ENCODE peak calls at places on chromosomes 13 and 19, in nine cellular contexts. V, M, Y, Q, A, Z, H, K and T are unnamed samples.

GRCh38 chr13:99260216-99260615 is 2.0 kb upstream of the GPR18 start:
- DNase-seq in V (no peak), M (no peak), Y (no peak), Q (no peak), A (no peak), Z (peak), H (no peak), K (no peak), T (no peak)

GRCh38 chr13:83085186-83085900 is 796.9 kb downstream of the SLITRK1 start:
- DNase-seq in V (no peak), M (no peak), Y (no peak), Q (no peak), A (no peak), Z (peak), H (no peak), K (no peak), T (no peak)

GRCh38 chr19:35350591-35350990 is 2.9 kb downstream of the FFAR1 start:
- DNase-seq in V (peak), M (peak), Y (no peak), Q (no peak), A (no peak), Z (no peak), H (peak), K (peak), T (no peak)

GRCh38 chr13:67859904-67860303 is 629.8 kb upstream of the PCDH9 start:
- DNase-seq in V (no peak), M (no peak), Y (no peak), Q (no peak), A (no peak), Z (no peak), H (no peak), K (no peak), T (no peak)

GRCh38 chr13:24854311-24854710 is 90.3 kb downstream of the RNF17 start:
- DNase-seq in V (no peak), M (no peak), Y (no peak), Q (no peak), A (no peak), Z (peak), H (no peak), K (no peak), T (no peak)

GRCh38 chr13:59890064-59890463 is 273.7 kb downstream of the DIAPH3 start:
- DNase-seq in V (no peak), M (no peak), Y (no peak), Q (no peak), A (no peak), Z (peak), H (no peak), K (no peak), T (no peak)

GRCh38 chr13:50901701-50902100 is 7.9 kb upstream of the RNASEH2B start:
- DNase-seq in V (no peak), M (no peak), Y (no peak), Q (no peak), A (no peak), Z (no peak), H (no peak), K (no peak), T (no peak)

GRCh38 chr19:29699861-29700260 is 15.2 kb downstream of the C19orf12 start:
- DNase-seq in V (no peak), M (peak), Y (no peak), Q (no peak), A (no peak), Z (no peak), H (no peak), K (no peak), T (no peak)

GRCh38 chr19:2782357-2782935 is 627 bp downstream of the SGTA start:
- DNase-seq in V (no peak), M (no peak), Y (peak), Q (no peak), A (no peak), Z (no peak), H (no peak), K (no peak), T (peak)

GRCh38 chr19:8500158-8500557 is 2.3 kb downstream of the PRAM1 start:
- DNase-seq in V (no peak), M (no peak), Y (no peak), Q (no peak), A (no peak), Z (no peak), H (no peak), K (no peak), T (no peak)

GRCh38 chr19:5914946-5915781 is 1.1 kb downstream of the CAPS start:
- DNase-seq in V (no peak), M (no peak), Y (peak), Q (peak), A (no peak), Z (no peak), H (no peak), K (no peak), T (no peak)

GRCh38 chr13:28564030-28564429 is 69.1 kb upstream of the FLT1 start:
- DNase-seq in V (peak), M (no peak), Y (peak), Q (no peak), A (no peak), Z (no peak), H (no peak), K (no peak), T (no peak)

GRCh38 chr13:111153977-111154332 is 38.8 kb downstream of the ARHGEF7 start:
- DNase-seq in V (peak), M (no peak), Y (peak), Q (no peak), A (peak), Z (no peak), H (no peak), K (no peak), T (peak)

GRCh38 chr19:49556412-49557398 is 23.7 kb downstream of the NOSIP start:
- DNase-seq in V (peak), M (no peak), Y (no peak), Q (no peak), A (no peak), Z (no peak), H (peak), K (no peak), T (peak)

GRCh38 chr19:3520166-3521103 is 14.3 kb downstream of the FZR1 start:
- DNase-seq in V (peak), M (no peak), Y (no peak), Q (no peak), A (no peak), Z (no peak), H (no peak), K (no peak), T (no peak)

GRCh38 chr13:22161871-22162270 is 491.0 kb downstream of the FGF9 start:
- DNase-seq in V (no peak), M (no peak), Y (no peak), Q (no peak), A (no peak), Z (no peak), H (no peak), K (no peak), T (no peak)

GRCh38 chr13:101475536-101475935 is 23.1 kb downstream of the ITGBL1 start:
- DNase-seq in V (no peak), M (no peak), Y (no peak), Q (no peak), A (no peak), Z (no peak), H (no peak), K (no peak), T (no peak)

GRCh38 chr13:42865703-42866102 is 84.3 kb downstream of the FAM216B start:
- DNase-seq in V (no peak), M (no peak), Y (no peak), Q (no peak), A (no peak), Z (peak), H (no peak), K (no peak), T (no peak)

GRCh38 chr13:32427852-32428580 is at the start of gene N4BP2L1:
- DNase-seq in V (peak), M (peak), Y (peak), Q (peak), A (peak), Z (no peak), H (peak), K (peak), T (peak)

GRCh38 chr13:113882716-113883115 is 18.8 kb upstream of the GAS6 start:
- DNase-seq in V (no peak), M (no peak), Y (no peak), Q (no peak), A (no peak), Z (no peak), H (no peak), K (no peak), T (no peak)

GRCh38 chr13:59710995-59711701 is 452.6 kb downstream of the DIAPH3 start:
- DNase-seq in V (no peak), M (no peak), Y (no peak), Q (no peak), A (no peak), Z (no peak), H (no peak), K (no peak), T (no peak)

GRCh38 chr19:43300876-43301765 is 31.8 kb upstream of the PSG9 start:
- DNase-seq in V (no peak), M (no peak), Y (no peak), Q (no peak), A (no peak), Z (no peak), H (no peak), K (no peak), T (no peak)

GRCh38 chr13:78960881-78961280 is 301.9 kb upstream of the OBI1 start:
- DNase-seq in V (no peak), M (no peak), Y (no peak), Q (no peak), A (no peak), Z (no peak), H (no peak), K (no peak), T (no peak)

GRCh38 chr13:35139591-35139990 is 197.5 kb downstream of the NBEA start:
- DNase-seq in V (no peak), M (no peak), Y (no peak), Q (no peak), A (no peak), Z (peak), H (no peak), K (no peak), T (no peak)

GRCh38 chr13:39862891-39863290 is 207.4 kb downstream of the COG6 start:
- DNase-seq in V (no peak), M (no peak), Y (no peak), Q (no peak), A (no peak), Z (no peak), H (no peak), K (no peak), T (no peak)

GRCh38 chr19:5682293-5682592 is 1.4 kb downstream of the HSD11B1L start:
- DNase-seq in V (no peak), M (no peak), Y (no peak), Q (no peak), A (no peak), Z (no peak), H (no peak), K (no peak), T (no peak)

GRCh38 chr13:26132756-26133155 is 80.9 kb upstream of the SHISA2 start:
- DNase-seq in V (no peak), M (no peak), Y (no peak), Q (no peak), A (no peak), Z (peak), H (no peak), K (no peak), T (no peak)

DNA sequence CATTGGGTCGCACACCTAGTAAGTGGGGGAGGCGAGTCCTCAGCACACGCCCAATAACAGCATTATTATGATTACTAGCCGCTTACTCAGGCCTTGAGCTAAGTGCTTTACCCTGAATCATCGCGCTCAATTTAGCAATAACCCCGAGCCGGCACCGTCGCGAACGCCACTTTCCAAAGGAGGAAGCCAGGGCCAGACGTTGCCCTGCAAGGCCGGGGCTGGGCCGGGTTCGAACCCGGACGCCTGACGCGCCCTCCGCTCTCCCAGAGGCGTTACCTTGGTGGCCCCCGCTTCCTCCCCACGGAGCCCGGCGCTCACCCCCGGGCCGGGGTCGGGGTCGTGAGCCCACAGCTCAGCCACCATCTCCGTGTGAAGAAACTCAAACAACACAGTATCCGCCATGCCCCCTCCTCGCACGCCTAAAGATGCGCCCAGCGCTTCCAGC is at the start of gene TRAPPC6A:
- DNase-seq in V (no peak), M (no peak), Y (no peak), Q (peak), A (peak), Z (peak), H (no peak), K (no peak), T (no peak)
- TF ChIP-seq POLR2A in V (peak), M (no peak), Y (peak), Q (peak), A (peak), Z (peak), H (no peak), K (peak), T (peak)

DNA sequence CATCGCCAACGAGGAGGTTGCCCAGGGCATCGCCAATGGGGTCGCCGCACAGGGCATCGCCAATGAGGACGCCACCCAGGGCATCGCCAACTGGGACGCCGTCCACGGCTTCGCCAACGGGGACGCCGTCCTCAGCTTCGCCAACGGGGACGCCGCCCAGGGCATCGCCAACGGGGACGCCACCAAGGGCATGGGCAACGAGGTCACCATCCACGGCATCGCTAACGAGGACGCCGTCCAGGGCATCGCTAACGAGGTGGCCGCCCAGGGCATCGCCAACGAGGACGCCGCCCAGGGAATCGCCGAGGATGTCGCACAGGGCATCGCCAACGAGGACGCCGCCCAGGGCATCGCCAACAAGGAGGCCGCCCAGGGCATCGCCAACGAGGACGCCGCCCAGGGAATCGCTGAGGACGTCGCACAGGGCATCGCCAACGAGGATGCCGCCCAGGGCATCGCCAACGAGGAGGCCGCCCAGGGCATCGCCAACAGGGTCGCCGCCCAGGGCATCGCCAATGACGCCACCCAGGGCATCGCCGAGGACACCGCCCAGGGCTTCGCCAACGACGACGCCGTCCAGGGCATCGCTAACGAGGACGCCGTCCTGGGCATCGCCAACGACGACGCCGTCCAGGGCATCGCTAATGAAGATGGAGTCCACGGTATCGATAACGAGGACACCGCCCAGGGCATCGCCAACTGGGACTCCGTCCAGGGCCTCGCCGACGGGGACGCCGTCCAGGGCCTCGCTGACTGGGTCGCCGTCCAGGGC is 945.7 kb downstream of the TUBA3C start:
- DNase-seq in V (no peak), M (no peak), Y (no peak), Q (no peak), A (no peak), Z (no peak), H (no peak), K (no peak), T (no peak)
- H3K27ac ChIP-seq in V (no peak), M (no peak), Y (no peak), Q (no peak), A (no peak), Z (no peak), H (no peak), K (no peak), T (no peak)

GRCh38 chr19:56372281-56372680 is 21.1 kb downstream of the ZNF582 start:
- DNase-seq in V (no peak), M (no peak), Y (no peak), Q (no peak), A (no peak), Z (no peak), H (no peak), K (no peak), T (no peak)

GRCh38 chr19:56369886-56370676 is 23.3 kb downstream of the ZNF582 start:
- DNase-seq in V (no peak), M (no peak), Y (no peak), Q (no peak), A (no peak), Z (no peak), H (no peak), K (no peak), T (no peak)

GRCh38 chr19:56367829-56368711 is 25.3 kb downstream of the ZNF582 start:
- DNase-seq in V (peak), M (peak), Y (peak), Q (peak), A (peak), Z (peak), H (peak), K (peak), T (peak)
- TF ChIP-seq POLR2A in V (no peak), M (peak), Y (peak), Q (no peak), A (no peak), Z (peak), H (peak), K (peak), T (peak)

DNA sequence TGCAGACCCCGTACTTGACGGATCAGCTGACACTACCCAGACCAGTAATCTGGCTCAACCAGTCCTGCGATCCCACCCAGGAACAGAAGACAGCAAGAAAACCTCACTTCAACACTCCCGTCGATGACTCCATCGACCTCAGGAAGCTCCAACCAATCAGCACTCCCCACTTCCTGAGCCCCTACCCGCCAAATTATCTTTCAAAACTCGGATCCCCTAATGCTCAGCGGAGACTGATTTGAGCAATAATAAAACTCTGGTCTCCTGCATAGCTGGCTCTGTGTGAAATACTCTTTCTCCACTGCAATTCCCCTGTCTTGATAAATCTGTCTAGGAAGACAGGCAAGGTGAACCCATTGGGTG is 1.2 kb downstream of the LSM4 start:
- DNase-seq in V (no peak), M (no peak), Y (no peak), Q (no peak), A (no peak), Z (peak), H (no peak), K (no peak), T (no peak)
- H3K27ac ChIP-seq in V (peak), M (peak), Y (peak), Q (peak), A (no peak), Z (peak), H (no peak), K (no peak), T (peak)

GRCh38 chr19:11437955-11438354 is 2.5 kb downstream of the PRKCSH start:
- DNase-seq in V (peak), M (peak), Y (peak), Q (no peak), A (no peak), Z (no peak), H (no peak), K (no peak), T (no peak)

GRCh38 chr19:11435833-11436313 is 438 bp downstream of the PRKCSH start:
- DNase-seq in V (peak), M (peak), Y (peak), Q (no peak), A (no peak), Z (peak), H (no peak), K (no peak), T (no peak)

GRCh38 chr19:11434703-11435056 is 241 bp downstream of the ODAD3 start:
- DNase-seq in V (no peak), M (no peak), Y (no peak), Q (no peak), A (no peak), Z (no peak), H (no peak), K (no peak), T (no peak)

GRCh38 chr19:11435057-11435832 is at the start of the genes ODAD3 and PRKCSH:
- DNase-seq in V (peak), M (peak), Y (peak), Q (peak), A (peak), Z (peak), H (peak), K (peak), T (peak)
- TF ChIP-seq POLR2A in V (no peak), M (no peak), Y (peak), Q (no peak), A (no peak), Z (no peak), H (no peak), K (no peak), T (no peak)

GRCh38 chr19:708154-709141 is at the start of gene PALM:
- DNase-seq in V (no peak), M (no peak), Y (no peak), Q (peak), A (no peak), Z (no peak), H (peak), K (peak), T (no peak)

GRCh38 chr19:711224-711623 is 2.5 kb downstream of the PALM start:
- DNase-seq in V (no peak), M (no peak), Y (no peak), Q (no peak), A (no peak), Z (no peak), H (no peak), K (no peak), T (no peak)

GRCh38 chr19:709196-709964 is 645 bp downstream of the PALM start:
- DNase-seq in V (no peak), M (no peak), Y (no peak), Q (no peak), A (no peak), Z (no peak), H (peak), K (peak), T (no peak)

GRCh38 chr19:710767-711166 is 2.0 kb downstream of the PALM start:
- DNase-seq in V (no peak), M (no peak), Y (no peak), Q (no peak), A (no peak), Z (no peak), H (no peak), K (peak), T (no peak)

DNA sequence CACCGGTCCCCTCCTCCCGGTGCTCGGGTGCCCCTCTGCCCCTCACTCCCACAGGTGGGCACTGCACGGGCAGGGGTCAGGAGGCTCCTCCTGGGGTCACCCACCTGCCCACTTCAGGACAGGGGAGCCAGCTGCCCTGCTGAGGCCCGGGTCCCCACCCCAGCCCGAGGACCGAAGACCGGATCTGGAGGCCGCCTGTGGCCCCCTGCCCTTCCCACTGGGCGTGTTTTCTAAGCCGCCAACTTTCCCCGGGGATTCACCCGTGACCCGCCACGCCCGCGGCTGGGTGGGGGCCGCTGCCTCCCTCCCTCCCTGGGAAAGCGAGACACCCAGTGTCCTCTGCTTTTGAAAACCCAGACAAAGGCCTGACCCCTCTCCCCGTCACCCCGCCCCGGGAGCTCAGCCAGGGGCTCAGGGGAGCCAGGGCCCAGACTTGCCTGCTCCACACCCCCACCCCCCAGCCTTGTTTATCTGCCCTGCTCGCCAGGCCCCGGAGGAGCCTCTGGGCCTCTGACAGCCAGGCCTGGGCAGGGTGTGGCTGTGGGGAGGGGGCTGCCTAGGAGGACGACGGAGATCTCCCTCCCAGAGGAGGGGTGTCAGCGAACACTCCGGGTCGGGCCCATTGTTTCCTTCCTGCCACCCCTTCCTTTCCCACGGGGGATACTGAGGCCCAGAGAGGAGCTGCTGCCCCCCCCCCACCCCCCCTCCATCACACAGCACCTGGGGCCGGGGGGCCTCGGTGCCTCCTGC is 1.4 kb downstream of the PALM start:
- DNase-seq in V (no peak), M (no peak), Y (no peak), Q (no peak), A (no peak), Z (no peak), H (peak), K (peak), T (no peak)
- H3K27ac ChIP-seq in V (peak), M (peak), Y (peak), Q (peak), A (peak), Z (no peak), H (no peak), K (peak), T (peak)